ENCODE peak calls at places on chromosomes 7 and 10, in nine cellular contexts. One of them, this sample, is unnamed.

GRCh38 chr10:131555406-131555805 is 243.9 kb upstream of the TCERG1L start:
- DNase-seq in T-helper 1 cell: no peak
- DNase-seq in activated naive CD4-positive, alpha-beta T cell treated with anti-CD3 and anti-CD28 coated beads, Interleukin-2, amount 50 U/mL, for 16 hours: no peak
- DNase-seq in CD4-positive, alpha-beta T cell: no peak
- DNase-seq in lung microvascular endothelial cell: no peak
- DNase-seq in OCI-LY7: no peak
- DNase-seq in HuH-7: no peak
- DNase-seq in iris pigment epithelial cell: no peak
- DNase-seq in fibroblast of pulmonary artery: no peak
- DNase-seq in this sample: no peak

GRCh38 chr7:18978108-18978495 is 139.3 kb downstream of the TWIST1 start:
- DNase-seq in T-helper 1 cell: no peak
- DNase-seq in activated naive CD4-positive, alpha-beta T cell treated with anti-CD3 and anti-CD28 coated beads, Interleukin-2, amount 50 U/mL, for 16 hours: no peak
- DNase-seq in CD4-positive, alpha-beta T cell: no peak
- DNase-seq in lung microvascular endothelial cell: peak
- DNase-seq in OCI-LY7: no peak
- DNase-seq in HuH-7: no peak
- DNase-seq in iris pigment epithelial cell: peak
- DNase-seq in fibroblast of pulmonary artery: peak
- DNase-seq in this sample: peak

GRCh38 chr7:131425992-131426391 is 98.3 kb downstream of the MKLN1 start:
- DNase-seq in T-helper 1 cell: no peak
- DNase-seq in activated naive CD4-positive, alpha-beta T cell treated with anti-CD3 and anti-CD28 coated beads, Interleukin-2, amount 50 U/mL, for 16 hours: no peak
- DNase-seq in CD4-positive, alpha-beta T cell: no peak
- DNase-seq in lung microvascular endothelial cell: no peak
- DNase-seq in OCI-LY7: no peak
- DNase-seq in HuH-7: no peak
- DNase-seq in iris pigment epithelial cell: no peak
- DNase-seq in fibroblast of pulmonary artery: no peak
- DNase-seq in this sample: no peak

GRCh38 chr7:74092964-74093339 is 9.3 kb downstream of the LIMK1 start:
- DNase-seq in T-helper 1 cell: no peak
- DNase-seq in activated naive CD4-positive, alpha-beta T cell treated with anti-CD3 and anti-CD28 coated beads, Interleukin-2, amount 50 U/mL, for 16 hours: no peak
- DNase-seq in CD4-positive, alpha-beta T cell: no peak
- DNase-seq in lung microvascular endothelial cell: peak
- DNase-seq in OCI-LY7: peak
- DNase-seq in HuH-7: no peak
- DNase-seq in iris pigment epithelial cell: peak
- DNase-seq in fibroblast of pulmonary artery: no peak
- DNase-seq in this sample: peak

GRCh38 chr7:158973941-158974785 is 117.8 kb downstream of the DYNC2I1 start:
- DNase-seq in T-helper 1 cell: no peak
- DNase-seq in activated naive CD4-positive, alpha-beta T cell treated with anti-CD3 and anti-CD28 coated beads, Interleukin-2, amount 50 U/mL, for 16 hours: no peak
- DNase-seq in CD4-positive, alpha-beta T cell: no peak
- DNase-seq in lung microvascular endothelial cell: no peak
- DNase-seq in OCI-LY7: no peak
- DNase-seq in HuH-7: no peak
- DNase-seq in iris pigment epithelial cell: no peak
- DNase-seq in fibroblast of pulmonary artery: no peak
- DNase-seq in this sample: no peak

GRCh38 chr7:81682873-81683272 is 87.0 kb downstream of the HGF start:
- DNase-seq in T-helper 1 cell: no peak
- DNase-seq in activated naive CD4-positive, alpha-beta T cell treated with anti-CD3 and anti-CD28 coated beads, Interleukin-2, amount 50 U/mL, for 16 hours: no peak
- DNase-seq in CD4-positive, alpha-beta T cell: no peak
- DNase-seq in lung microvascular endothelial cell: no peak
- DNase-seq in OCI-LY7: no peak
- DNase-seq in HuH-7: no peak
- DNase-seq in iris pigment epithelial cell: no peak
- DNase-seq in fibroblast of pulmonary artery: no peak
- DNase-seq in this sample: no peak

GRCh38 chr10:103890194-103890658 is 27.8 kb downstream of the STN1 start:
- DNase-seq in T-helper 1 cell: no peak
- DNase-seq in activated naive CD4-positive, alpha-beta T cell treated with anti-CD3 and anti-CD28 coated beads, Interleukin-2, amount 50 U/mL, for 16 hours: no peak
- DNase-seq in CD4-positive, alpha-beta T cell: no peak
- DNase-seq in lung microvascular endothelial cell: peak
- DNase-seq in OCI-LY7: no peak
- DNase-seq in HuH-7: no peak
- DNase-seq in iris pigment epithelial cell: no peak
- DNase-seq in fibroblast of pulmonary artery: peak
- DNase-seq in this sample: no peak

GRCh38 chr10:93672022-93672678 is 30.2 kb downstream of the FRA10AC1 start:
- DNase-seq in T-helper 1 cell: no peak
- DNase-seq in activated naive CD4-positive, alpha-beta T cell treated with anti-CD3 and anti-CD28 coated beads, Interleukin-2, amount 50 U/mL, for 16 hours: no peak
- DNase-seq in CD4-positive, alpha-beta T cell: no peak
- DNase-seq in lung microvascular endothelial cell: no peak
- DNase-seq in OCI-LY7: no peak
- DNase-seq in HuH-7: no peak
- DNase-seq in iris pigment epithelial cell: no peak
- DNase-seq in fibroblast of pulmonary artery: no peak
- DNase-seq in this sample: no peak

GRCh38 chr10:22544325-22545068 is 169.9 kb downstream of the PIP4K2A start:
- DNase-seq in T-helper 1 cell: no peak
- DNase-seq in activated naive CD4-positive, alpha-beta T cell treated with anti-CD3 and anti-CD28 coated beads, Interleukin-2, amount 50 U/mL, for 16 hours: no peak
- DNase-seq in CD4-positive, alpha-beta T cell: no peak
- DNase-seq in lung microvascular endothelial cell: no peak
- DNase-seq in OCI-LY7: no peak
- DNase-seq in HuH-7: no peak
- DNase-seq in iris pigment epithelial cell: no peak
- DNase-seq in fibroblast of pulmonary artery: no peak
- DNase-seq in this sample: no peak

GRCh38 chr7:134690016-134690415 is 43.4 kb downstream of the BPGM start:
- DNase-seq in T-helper 1 cell: no peak
- DNase-seq in activated naive CD4-positive, alpha-beta T cell treated with anti-CD3 and anti-CD28 coated beads, Interleukin-2, amount 50 U/mL, for 16 hours: no peak
- DNase-seq in CD4-positive, alpha-beta T cell: no peak
- DNase-seq in lung microvascular endothelial cell: peak
- DNase-seq in OCI-LY7: no peak
- DNase-seq in HuH-7: no peak
- DNase-seq in iris pigment epithelial cell: peak
- DNase-seq in fibroblast of pulmonary artery: peak
- DNase-seq in this sample: peak

GRCh38 chr10:125149278-125150047 is 10.9 kb downstream of the CTBP2 start:
- DNase-seq in T-helper 1 cell: no peak
- DNase-seq in activated naive CD4-positive, alpha-beta T cell treated with anti-CD3 and anti-CD28 coated beads, Interleukin-2, amount 50 U/mL, for 16 hours: no peak
- DNase-seq in CD4-positive, alpha-beta T cell: no peak
- DNase-seq in lung microvascular endothelial cell: peak
- DNase-seq in OCI-LY7: no peak
- DNase-seq in HuH-7: no peak
- DNase-seq in iris pigment epithelial cell: peak
- DNase-seq in fibroblast of pulmonary artery: peak
- DNase-seq in this sample: peak

GRCh38 chr10:74153123-74153522 is 2.1 kb downstream of the ADK start:
- DNase-seq in T-helper 1 cell: no peak
- DNase-seq in activated naive CD4-positive, alpha-beta T cell treated with anti-CD3 and anti-CD28 coated beads, Interleukin-2, amount 50 U/mL, for 16 hours: no peak
- DNase-seq in CD4-positive, alpha-beta T cell: no peak
- DNase-seq in lung microvascular endothelial cell: no peak
- DNase-seq in OCI-LY7: no peak
- DNase-seq in HuH-7: no peak
- DNase-seq in iris pigment epithelial cell: peak
- DNase-seq in fibroblast of pulmonary artery: peak
- DNase-seq in this sample: peak

GRCh38 chr7:103855671-103856070 is 133.8 kb downstream of the RELN start:
- DNase-seq in T-helper 1 cell: no peak
- DNase-seq in activated naive CD4-positive, alpha-beta T cell treated with anti-CD3 and anti-CD28 coated beads, Interleukin-2, amount 50 U/mL, for 16 hours: no peak
- DNase-seq in CD4-positive, alpha-beta T cell: no peak
- DNase-seq in lung microvascular endothelial cell: no peak
- DNase-seq in OCI-LY7: no peak
- DNase-seq in HuH-7: no peak
- DNase-seq in iris pigment epithelial cell: no peak
- DNase-seq in fibroblast of pulmonary artery: no peak
- DNase-seq in this sample: no peak

GRCh38 chr10:128781636-128782035 is 655.4 kb upstream of the MKI67 start:
- DNase-seq in T-helper 1 cell: no peak
- DNase-seq in activated naive CD4-positive, alpha-beta T cell treated with anti-CD3 and anti-CD28 coated beads, Interleukin-2, amount 50 U/mL, for 16 hours: no peak
- DNase-seq in CD4-positive, alpha-beta T cell: no peak
- DNase-seq in lung microvascular endothelial cell: no peak
- DNase-seq in OCI-LY7: no peak
- DNase-seq in HuH-7: no peak
- DNase-seq in iris pigment epithelial cell: no peak
- DNase-seq in fibroblast of pulmonary artery: no peak
- DNase-seq in this sample: no peak

GRCh38 chr10:31526681-31527080 is 207.7 kb downstream of the ZEB1 start:
- DNase-seq in T-helper 1 cell: no peak
- DNase-seq in activated naive CD4-positive, alpha-beta T cell treated with anti-CD3 and anti-CD28 coated beads, Interleukin-2, amount 50 U/mL, for 16 hours: no peak
- DNase-seq in CD4-positive, alpha-beta T cell: no peak
- DNase-seq in lung microvascular endothelial cell: peak
- DNase-seq in OCI-LY7: no peak
- DNase-seq in HuH-7: no peak
- DNase-seq in iris pigment epithelial cell: peak
- DNase-seq in fibroblast of pulmonary artery: peak
- DNase-seq in this sample: peak